ENCODE peak calls at places on chromosomes 1 and 21, in four cellular contexts. R is IMR-90, F is K562, D is GM12878. H is an unnamed sample.
A peak's percentile ranks its signal among the peaks of the same experiment; 100 is the strongest.

GRCh38 chr21:33171584-33172169 is 58.1 kb upstream of the IFNAR2 start:
- DNase-seq in D (no peak), R (no peak), F (no peak), H (no peak)

GRCh38 chr1:25947027-25947426 is 40.8 kb upstream of the STMN1 start:
- DNase-seq in R (no peak), F (no peak), D (no peak), H (no peak)

GRCh38 chr1:5419501-5419900 is 572.7 kb downstream of the NPHP4 start:
- DNase-seq in D (no peak), R (no peak), F (no peak), H (no peak)

GRCh38 chr1:225880210-225880584 is 2.0 kb downstream of the TMEM63A start:
- DNase-seq in R (no peak), D (no peak), F (no peak), H (no peak)

GRCh38 chr1:7019510-7019909 is 234.3 kb downstream of the CAMTA1 start:
- DNase-seq in D (no peak), F (no peak), R (no peak), H (no peak)

GRCh38 chr1:174815474-174815908 is 184.3 kb upstream of the CACYBP start:
- DNase-seq in F (no peak), R (no peak), D (no peak), H (no peak)

GRCh38 chr1:23163395-23163794 is 5.3 kb downstream of the LUZP1 start:
- DNase-seq in D (no peak), F (no peak), R (no peak), H (no peak)

GRCh38 chr1:39940980-39941871 is 13.7 kb upstream of the MFSD2A start:
- DNase-seq in R (no peak), D (no peak), F (no peak), H (no peak)

GRCh38 chr1:228393811-228394570 is 12.6 kb downstream of the TRIM11 start:
- DNase-seq in F (no peak), R (no peak), D (no peak), H (no peak)

GRCh38 chr1:156337052-156337887 is 822 bp downstream of the CCT3 start:
- DNase-seq in D (no peak), F (no peak), R (peak; percentile 4), H (no peak)

GRCh38 chr1:156337888-156338179 is 258 bp downstream of the CCT3 start:
- DNase-seq in R (no peak), F (no peak), D (no peak), H (no peak)

GRCh38 chr1:156342556-156342955 is 4.2 kb downstream of the TSACC start:
- DNase-seq in F (no peak), D (no peak), R (peak; percentile 57), H (no peak)

GRCh38 chr1:156336242-156336641 is 1.9 kb downstream of the CCT3 start:
- DNase-seq in D (no peak), R (no peak), F (peak; percentile 34), H (no peak)

DNA sequence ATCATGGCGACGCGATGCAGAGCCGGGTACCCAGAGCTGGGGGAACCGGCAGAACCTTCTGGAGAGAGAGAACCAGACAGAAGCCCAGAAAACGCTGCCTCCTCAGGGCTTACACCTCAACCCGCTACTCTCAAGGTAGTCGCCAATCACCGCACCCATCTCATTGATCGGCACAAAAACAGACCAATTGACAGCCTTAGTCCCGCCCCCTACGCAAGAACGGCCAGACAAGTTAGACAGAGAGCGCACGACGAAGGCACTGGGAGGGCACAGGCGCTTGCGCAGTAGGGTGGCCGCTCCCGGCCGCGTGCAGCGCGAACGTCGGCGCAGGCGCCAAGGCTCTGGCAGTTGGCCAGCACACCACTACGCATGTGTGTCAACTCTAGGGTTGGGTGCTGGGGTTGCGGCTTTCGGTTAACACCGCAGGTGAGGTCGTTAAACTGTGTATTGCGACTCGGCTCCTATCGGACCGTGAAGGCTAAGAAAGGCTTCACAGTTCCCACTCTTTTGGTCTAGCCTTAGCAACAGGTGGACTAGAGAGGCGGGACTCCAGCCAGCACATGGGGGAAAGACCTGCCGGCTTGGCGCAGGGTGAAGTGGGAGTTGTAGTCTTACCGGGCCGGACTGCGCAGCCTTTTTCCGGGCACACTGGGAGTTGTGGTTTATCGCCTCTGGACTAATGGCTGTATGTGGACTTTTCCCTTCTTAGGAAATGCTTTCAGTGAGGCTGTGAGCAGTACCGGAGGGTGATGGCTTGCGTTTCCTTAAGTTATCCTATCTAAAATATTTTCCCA is at the start of the genes CCT3 and TSACC:
- DNase-seq in D (peak; percentile 100), F (peak; percentile 99), R (peak; percentile 100), H (peak; percentile 100)
- TF ChIP-seq POLR2A in D (peak; percentile 89), F (peak; percentile 95), R (peak; percentile 60), H (peak; percentile 91)

GRCh38 chr1:145956361-145956760 is 1.5 kb downstream of the LIX1L start:
- DNase-seq in D (no peak), F (no peak), R (no peak), H (no peak)

GRCh38 chr1:145958734-145959133 is 917 bp upstream of the LIX1L start:
- DNase-seq in D (no peak), R (no peak), F (no peak), H (no peak)

GRCh38 chr1:145957443-145958319 is at the start of gene LIX1L:
- DNase-seq in D (peak; percentile 89), R (peak; percentile 96), F (peak; percentile 96), H (peak; percentile 83)

GRCh38 chr1:145955436-145955835 is 2.4 kb downstream of the LIX1L start:
- DNase-seq in R (no peak), F (no peak), D (no peak), H (no peak)

DNA sequence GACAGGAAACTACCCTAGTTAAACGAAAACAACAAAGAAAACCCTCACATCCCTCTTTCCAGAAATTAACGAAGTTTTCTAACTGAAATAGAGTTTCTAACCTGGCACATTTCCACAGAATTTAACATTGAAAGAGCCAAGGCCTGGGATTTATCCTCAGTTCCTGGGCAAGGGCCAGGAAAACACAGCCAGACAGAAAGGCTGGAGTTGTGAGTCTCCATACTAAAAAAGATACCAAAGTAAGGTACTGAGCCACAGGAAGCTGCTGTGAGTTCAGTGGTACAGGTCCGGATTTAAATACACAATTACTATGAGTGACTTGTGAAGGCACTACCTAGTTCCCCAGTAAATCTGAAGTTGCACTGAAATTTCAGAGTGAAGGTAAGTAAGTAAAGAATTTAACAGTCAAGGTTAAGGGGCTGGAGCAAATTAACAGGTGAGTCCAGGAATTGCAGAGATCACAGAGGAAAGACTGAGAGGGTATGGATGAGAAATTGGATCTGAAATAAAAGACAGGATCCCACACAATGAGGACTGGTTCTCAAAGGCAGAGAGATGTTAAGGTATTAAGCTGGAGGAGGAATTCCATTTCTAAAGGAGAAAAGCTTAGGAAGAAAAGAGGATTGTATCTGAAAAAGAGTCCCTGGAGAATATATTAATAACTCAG is 908 bp downstream of the LIX1L start:
- DNase-seq in D (no peak), R (peak; percentile 38), F (no peak), H (no peak)
- TF ChIP-seq CHD1 in D (no peak), R (no peak), F (no peak), H (no peak)

GRCh38 chr1:234708700-234709395 is 98.9 kb upstream of the IRF2BP2 start:
- DNase-seq in D (no peak), R (no peak), F (no peak), H (no peak)
- TF ChIP-seq POLR2A in D (no peak), R (no peak), F (no peak), H (no peak)

DNA sequence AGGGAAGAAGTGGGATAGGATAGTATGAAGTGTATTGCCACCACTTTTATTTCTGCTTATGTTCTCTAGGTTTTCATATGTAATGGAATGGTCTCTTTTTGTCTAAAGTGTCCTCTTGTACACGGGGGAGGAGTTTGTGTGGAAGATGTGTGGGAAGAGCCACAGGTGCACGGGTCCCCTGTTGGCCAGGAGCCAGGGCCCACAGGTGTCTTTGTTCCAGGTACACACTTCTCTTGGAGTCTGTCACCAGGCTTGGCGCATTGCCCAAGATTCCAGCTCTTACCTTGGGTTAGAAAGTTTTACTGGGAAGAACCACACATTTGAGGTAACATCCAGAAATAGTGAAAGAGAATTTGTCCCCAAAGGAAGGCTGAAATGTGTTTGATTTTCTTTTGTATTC is 10.5 kb downstream of the TENT5C start:
- DNase-seq in D (no peak), F (no peak), R (no peak), H (no peak)
- TF ChIP-seq CHD1 in D (no peak), F (no peak), R (no peak), H (no peak)

H was measured in H1.